ENCODE peak calls at places on chromosomes 7 and 10, in ten cellular contexts. H is uterus; V is PC-3; C is HL-60; X is spleen; Y is lung; R is upper lobe of right lung; N is substantia nigra; P is CD4-positive, CD25-positive, alpha-beta regulatory T cell; A is brain microvascular endothelial cell. U is an unnamed sample.

GRCh38 chr7:158582089-158582456 is 5.5 kb downstream of the PTPRN2 start:
- DNase-seq in V (no peak), R (no peak), H (no peak), C (no peak), P (no peak), X (no peak), Y (no peak), N (no peak), A (no peak), U (no peak)

GRCh38 chr10:77687018-77687417 is 49.4 kb upstream of the KCNMA1 start:
- DNase-seq in A (no peak), C (no peak), V (no peak), P (no peak), X (no peak), H (no peak), N (no peak), Y (no peak), R (no peak), U (no peak)

GRCh38 chr7:45920543-45921380 is at the start of gene IGFBP3:
- DNase-seq in A (no peak), X (no peak), R (peak), H (peak), C (no peak), P (peak), Y (no peak), N (no peak), V (peak), U (no peak)

GRCh38 chr10:16509996-16510395 is 11.7 kb downstream of the C1QL3 start:
- DNase-seq in P (no peak), H (no peak), N (no peak), V (no peak), C (no peak), A (peak), X (no peak), R (no peak), Y (no peak), U (no peak)

GRCh38 chr10:119371704-119372663 is 164.6 kb downstream of the GRK5 start:
- DNase-seq in A (peak), P (no peak), X (no peak), H (no peak), R (peak), Y (no peak), V (no peak), C (no peak), N (no peak), U (no peak)

GRCh38 chr10:19347592-19347991 is 299.0 kb downstream of the MALRD1 start:
- DNase-seq in A (no peak), P (no peak), V (peak), X (no peak), H (no peak), R (no peak), N (no peak), C (no peak), Y (no peak), U (no peak)

GRCh38 chr7:108529341-108529740 is 3.4 kb upstream of the PNPLA8 start:
- DNase-seq in Y (no peak), N (no peak), V (peak), A (no peak), R (no peak), H (no peak), P (no peak), X (no peak), C (no peak), U (no peak)

GRCh38 chr10:123640016-123640535 is 26.1 kb upstream of the GPR26 start:
- DNase-seq in R (no peak), X (no peak), V (peak), C (no peak), A (no peak), Y (no peak), N (no peak), H (no peak), P (no peak), U (no peak)

GRCh38 chr7:12493407-12493806 is 77.1 kb upstream of the SCIN start:
- DNase-seq in V (peak), R (no peak), C (no peak), N (no peak), A (peak), H (no peak), Y (no peak), P (no peak), X (no peak), U (no peak)

GRCh38 chr10:126227762-126228134 is 160.5 kb downstream of the ADAM12 start:
- DNase-seq in H (no peak), P (no peak), R (no peak), A (peak), V (peak), C (no peak), N (no peak), X (no peak), Y (no peak), U (no peak)

GRCh38 chr10:101612872-101613271 is 24.8 kb downstream of the DPCD start:
- DNase-seq in V (no peak), A (no peak), N (no peak), P (no peak), C (no peak), H (no peak), R (no peak), Y (no peak), X (no peak), U (no peak)

GRCh38 chr10:48505394-48506112 is 99.3 kb downstream of the ARHGAP22 start:
- DNase-seq in V (no peak), C (no peak), X (peak), H (no peak), A (no peak), P (no peak), R (no peak), N (no peak), Y (no peak), U (no peak)

GRCh38 chr10:80554050-80554449 is 16.3 kb downstream of the SH2D4B start:
- DNase-seq in H (no peak), C (no peak), X (no peak), R (no peak), N (no peak), A (no peak), V (no peak), Y (peak), P (no peak), U (no peak)

GRCh38 chr10:119207713-119208552 is 562 bp downstream of the GRK5 start:
- DNase-seq in V (peak), C (no peak), Y (peak), P (peak), H (peak), R (peak), X (peak), A (peak), N (peak), U (no peak)

GRCh38 chr7:93945756-93946540 is 24.4 kb downstream of the GNG11 start:
- DNase-seq in H (no peak), P (no peak), V (no peak), N (no peak), Y (no peak), R (no peak), C (no peak), A (no peak), X (no peak), U (no peak)

GRCh38 chr7:93945083-93945482 is 23.5 kb downstream of the GNG11 start:
- DNase-seq in H (no peak), R (no peak), C (no peak), A (no peak), V (no peak), Y (no peak), N (no peak), P (no peak), X (no peak), U (no peak)

GRCh38 chr7:93948873-93949272 is 27.3 kb downstream of the GNG11 start:
- DNase-seq in Y (no peak), N (no peak), X (no peak), V (no peak), C (no peak), R (no peak), H (no peak), P (no peak), A (no peak), U (no peak)

GRCh38 chr7:93949468-93949867 is 27.9 kb downstream of the GNG11 start:
- DNase-seq in R (no peak), P (no peak), H (no peak), V (peak), A (peak), C (no peak), X (no peak), N (no peak), Y (no peak), U (no peak)

DNA sequence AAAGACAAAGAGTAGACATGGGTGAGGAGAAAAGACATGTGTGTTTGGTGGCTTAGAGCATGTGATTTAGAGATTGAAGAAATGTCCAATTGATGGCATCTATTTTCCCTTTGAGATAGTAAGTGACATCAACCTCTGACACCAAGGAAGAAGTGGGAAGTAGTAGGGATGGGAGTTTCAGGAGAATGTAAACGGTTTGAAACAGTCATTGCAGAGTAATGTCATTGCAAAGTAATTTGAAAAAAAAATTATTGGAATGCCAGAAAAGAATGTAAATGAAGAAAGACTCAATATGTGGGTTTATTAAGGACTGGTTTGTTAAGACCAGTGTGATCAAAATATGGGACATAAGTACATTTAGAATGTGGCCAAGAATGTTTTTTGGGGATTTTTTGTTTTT is 26.6 kb downstream of the GNG11 start:
- DNase-seq in R (no peak), P (no peak), N (no peak), V (no peak), X (no peak), C (no peak), Y (no peak), H (no peak), A (peak), U (no peak)
- H3K27ac ChIP-seq in R (no peak), P (no peak), N (no peak), V (no peak), X (no peak), C (no peak), Y (no peak), H (no peak), A (no peak), U (no peak)

DNA sequence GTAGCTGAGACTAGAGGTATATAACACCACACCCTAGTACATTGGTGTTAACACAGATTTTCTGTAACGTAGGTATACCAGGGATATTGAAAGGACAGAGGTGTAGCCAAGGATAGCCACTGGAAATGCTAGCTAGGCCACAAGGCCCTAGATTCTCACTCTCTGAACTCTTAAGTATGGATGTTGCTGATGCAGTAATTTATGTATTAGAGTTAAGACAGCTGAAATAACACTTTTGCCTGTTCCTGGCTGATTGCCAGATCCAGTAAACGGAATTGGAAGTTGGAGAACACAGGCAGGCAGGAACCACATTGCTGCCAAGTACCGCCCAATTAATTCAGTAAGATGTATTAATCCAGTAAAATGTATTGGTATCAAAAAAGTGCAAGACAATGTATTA is 1.8 kb downstream of the CALU start:
- DNase-seq in C (no peak), N (no peak), Y (no peak), V (no peak), P (no peak), H (no peak), A (no peak), R (no peak), X (no peak), U (no peak)
- H3K27ac ChIP-seq in C (no peak), N (no peak), Y (peak), V (no peak), P (no peak), H (peak), A (no peak), R (no peak), X (no peak), U (no peak)

GRCh38 chr7:130486963-130487324 is 4.9 kb upstream of the MEST start:
- DNase-seq in R (no peak), X (no peak), N (no peak), P (no peak), Y (no peak), A (no peak), H (no peak), V (peak), C (no peak), U (no peak)
- H3K27ac ChIP-seq in R (no peak), X (peak), N (no peak), P (no peak), Y (no peak), A (no peak), H (no peak), V (peak), C (no peak), U (no peak)

DNA sequence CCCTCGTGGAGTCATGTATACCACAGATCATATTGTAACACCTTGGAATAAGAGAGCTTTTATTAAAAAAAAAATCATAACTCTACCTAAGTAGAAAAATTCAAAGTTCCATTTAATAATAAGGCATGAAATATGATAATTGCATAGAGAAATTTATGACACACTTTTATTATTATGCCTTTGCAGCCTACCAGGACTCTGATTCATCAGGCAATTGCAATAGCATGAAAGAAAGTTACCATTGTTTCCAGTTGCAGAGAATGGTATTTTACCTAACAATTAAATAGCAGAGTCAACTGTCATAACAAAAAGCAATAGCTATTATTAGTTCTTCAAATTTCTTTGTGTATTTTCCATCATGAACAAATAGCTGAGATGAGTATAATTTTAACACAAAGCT is 230.1 kb upstream of the AKR1E2 start:
- DNase-seq in Y (no peak), V (no peak), P (no peak), X (no peak), N (no peak), C (no peak), R (no peak), H (no peak), A (no peak), U (no peak)
- H3K27ac ChIP-seq in Y (no peak), V (no peak), P (no peak), X (no peak), N (no peak), C (no peak), R (no peak), H (no peak), A (no peak), U (no peak)

GRCh38 chr10:490891-491571 is 198.4 kb downstream of the DIP2C start:
- DNase-seq in R (peak), X (peak), P (no peak), V (no peak), A (peak), C (no peak), H (peak), Y (no peak), N (no peak), U (no peak)
- H3K27ac ChIP-seq in R (peak), X (no peak), P (no peak), V (no peak), A (no peak), C (no peak), H (peak), Y (no peak), N (no peak), U (no peak)

DNA sequence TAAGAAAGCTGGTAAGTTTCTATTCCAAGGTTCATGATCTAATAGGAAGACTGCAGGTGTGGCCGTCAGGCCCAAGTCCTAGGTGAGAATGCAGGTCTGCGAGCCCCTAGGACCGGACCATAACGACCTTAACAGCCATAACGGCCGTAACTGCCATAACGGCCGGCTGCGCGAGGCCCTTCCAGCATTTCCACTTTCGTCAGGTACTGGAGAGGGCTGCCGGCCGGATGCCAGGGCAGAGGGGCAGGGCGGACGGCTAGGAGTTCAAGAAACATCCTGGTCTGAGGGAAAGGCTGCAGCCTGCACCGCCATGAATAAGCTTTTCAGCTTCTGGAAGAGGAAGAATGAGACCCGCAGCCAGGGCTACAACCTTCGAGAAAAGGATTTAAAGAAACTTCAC is at the start of gene ANKRD7:
- DNase-seq in Y (no peak), A (no peak), V (no peak), P (no peak), R (no peak), X (no peak), H (no peak), C (no peak), N (no peak), U (no peak)
- H3K27ac ChIP-seq in Y (no peak), A (no peak), V (no peak), P (no peak), R (no peak), X (no peak), H (no peak), C (no peak), N (no peak), U (no peak)

GRCh38 chr7:135934651-135935050 is 42.5 kb downstream of the MTPN start:
- DNase-seq in R (no peak), C (no peak), H (no peak), N (no peak), V (no peak), X (no peak), A (no peak), Y (no peak), P (no peak), U (no peak)
- H3K27ac ChIP-seq in R (no peak), C (no peak), H (no peak), N (no peak), V (no peak), X (no peak), A (no peak), Y (no peak), P (no peak), U (no peak)

GRCh38 chr10:74973993-74974392 is 137.5 kb upstream of the SAMD8 start:
- DNase-seq in Y (no peak), N (no peak), X (no peak), V (no peak), A (no peak), H (no peak), P (no peak), C (no peak), R (no peak), U (no peak)
- H3K27ac ChIP-seq in Y (no peak), N (no peak), X (no peak), V (no peak), A (no peak), H (peak), P (no peak), C (no peak), R (no peak), U (no peak)

GRCh38 chr7:5679741-5680473 is 101.6 kb downstream of the RNF216 start:
- DNase-seq in X (peak), R (peak), A (no peak), H (no peak), P (no peak), C (peak), Y (no peak), N (peak), V (no peak), U (no peak)

GRCh38 chr7:5682889-5683670 is 98.4 kb downstream of the RNF216 start:
- DNase-seq in R (no peak), P (peak), N (no peak), Y (no peak), V (no peak), A (no peak), X (no peak), H (no peak), C (no peak), U (no peak)

GRCh38 chr7:5681423-5681822 is 100.0 kb downstream of the RNF216 start:
- DNase-seq in C (no peak), N (no peak), Y (no peak), V (no peak), P (no peak), A (no peak), R (no peak), X (no peak), H (no peak), U (no peak)

GRCh38 chr7:5679047-5679740 is 102.3 kb downstream of the RNF216 start:
- DNase-seq in A (no peak), X (peak), V (no peak), R (no peak), N (no peak), H (no peak), C (no peak), P (no peak), Y (no peak), U (no peak)

DNA sequence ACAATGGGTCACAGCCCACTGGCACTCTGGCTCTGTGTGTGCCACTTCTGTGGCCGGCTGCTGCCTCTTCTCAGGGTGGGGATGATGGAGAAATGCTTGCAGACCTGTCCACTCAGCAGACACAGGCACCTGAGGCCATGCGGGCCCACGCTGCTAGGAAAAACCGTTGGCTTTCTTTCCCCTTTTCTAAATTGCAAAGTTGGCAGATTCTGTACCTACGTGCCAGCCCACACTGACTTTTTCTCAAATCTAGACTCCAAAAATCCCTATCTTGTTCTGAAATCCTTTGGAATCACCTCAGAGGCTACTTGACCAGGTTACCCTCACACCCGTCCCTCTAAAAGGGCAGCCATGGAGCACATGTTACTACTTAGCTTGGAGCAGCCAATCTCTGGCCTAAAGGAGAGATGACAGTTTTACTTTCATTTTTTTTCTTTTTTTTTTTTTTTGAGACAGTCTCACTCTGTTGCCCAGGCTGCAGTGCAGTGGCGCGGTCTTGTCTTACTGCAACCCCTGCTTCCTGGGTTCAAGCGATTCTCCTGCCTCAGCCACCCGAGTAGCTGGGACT is 99.4 kb downstream of the RNF216 start:
- DNase-seq in Y (no peak), N (no peak), H (no peak), V (no peak), P (peak), A (no peak), X (no peak), R (no peak), C (no peak), U (no peak)
- H3K27ac ChIP-seq in Y (no peak), N (no peak), H (peak), V (no peak), P (no peak), A (no peak), X (peak), R (no peak), C (no peak), U (peak)

U was measured in effector memory CD4-positive, alpha-beta T cell.